ENCODE peak calls at places on chromosomes 16 and 17, in six cellular contexts. One of them, this sample, is unnamed.

GRCh38 chr16:67174706-67175231 is 4.4 kb downstream of the NOL3 start:
- DNase-seq in sciatic nerve: no peak
- DNase-seq in caudate nucleus: no peak
- DNase-seq in HCEC 1CT: no peak
- DNase-seq in H7: peak
- DNase-seq in stomach: no peak
- DNase-seq in this sample: no peak

GRCh38 chr17:77959216-77959925 is 868 bp downstream of the TNRC6C start:
- DNase-seq in stomach: peak
- DNase-seq in H7: peak
- DNase-seq in HCEC 1CT: no peak
- DNase-seq in sciatic nerve: no peak
- DNase-seq in caudate nucleus: no peak
- DNase-seq in this sample: no peak

GRCh38 chr17:47850692-47851573 is at the start of gene SP6:
- DNase-seq in HCEC 1CT: peak
- DNase-seq in caudate nucleus: no peak
- DNase-seq in stomach: peak
- DNase-seq in sciatic nerve: no peak
- DNase-seq in H7: peak
- DNase-seq in this sample: no peak

GRCh38 chr17:36610472-36610871 is 9.1 kb downstream of the MRM1 start:
- DNase-seq in stomach: no peak
- DNase-seq in H7: no peak
- DNase-seq in caudate nucleus: no peak
- DNase-seq in HCEC 1CT: peak
- DNase-seq in sciatic nerve: no peak
- DNase-seq in this sample: no peak

GRCh38 chr17:61464121-61464905 is 12.1 kb downstream of the TBX4 start:
- DNase-seq in caudate nucleus: no peak
- DNase-seq in stomach: no peak
- DNase-seq in H7: no peak
- DNase-seq in sciatic nerve: peak
- DNase-seq in HCEC 1CT: no peak
- DNase-seq in this sample: no peak

GRCh38 chr16:87127061-87127765 is 190.0 kb downstream of the C16orf95 start:
- DNase-seq in sciatic nerve: peak
- DNase-seq in stomach: no peak
- DNase-seq in H7: peak
- DNase-seq in HCEC 1CT: no peak
- DNase-seq in caudate nucleus: no peak
- DNase-seq in this sample: no peak

GRCh38 chr16:69935278-69935711 is 15.8 kb upstream of the CLEC18A start:
- DNase-seq in caudate nucleus: no peak
- DNase-seq in stomach: no peak
- DNase-seq in HCEC 1CT: no peak
- DNase-seq in H7: no peak
- DNase-seq in sciatic nerve: peak
- DNase-seq in this sample: no peak

GRCh38 chr17:7307686-7308624 is 527 bp downstream of the EIF5A start:
- DNase-seq in caudate nucleus: no peak
- DNase-seq in stomach: peak
- DNase-seq in H7: peak
- DNase-seq in HCEC 1CT: peak
- DNase-seq in sciatic nerve: peak
- DNase-seq in this sample: no peak

GRCh38 chr16:1275791-1276579 is 20.1 kb downstream of the TPSD1 start:
- DNase-seq in H7: peak
- DNase-seq in sciatic nerve: no peak
- DNase-seq in caudate nucleus: no peak
- DNase-seq in stomach: no peak
- DNase-seq in HCEC 1CT: no peak
- DNase-seq in this sample: no peak

GRCh38 chr16:50416388-50416787 is 47.6 kb upstream of the BRD7 start:
- DNase-seq in stomach: no peak
- DNase-seq in sciatic nerve: no peak
- DNase-seq in H7: no peak
- DNase-seq in HCEC 1CT: no peak
- DNase-seq in caudate nucleus: no peak
- DNase-seq in this sample: no peak

GRCh38 chr16:85296859-85297698 is 184.8 kb upstream of the CIBAR2 start:
- DNase-seq in H7: peak
- DNase-seq in HCEC 1CT: no peak
- DNase-seq in sciatic nerve: no peak
- DNase-seq in stomach: peak
- DNase-seq in caudate nucleus: no peak
- DNase-seq in this sample: peak

GRCh38 chr17:34714475-34715410 is 135.4 kb downstream of the TMEM132E start:
- DNase-seq in sciatic nerve: no peak
- DNase-seq in stomach: no peak
- DNase-seq in H7: no peak
- DNase-seq in caudate nucleus: no peak
- DNase-seq in HCEC 1CT: no peak
- DNase-seq in this sample: no peak

GRCh38 chr16:17529982-17530760 is 59.4 kb upstream of the XYLT1 start:
- DNase-seq in sciatic nerve: no peak
- DNase-seq in stomach: no peak
- DNase-seq in H7: no peak
- DNase-seq in caudate nucleus: no peak
- DNase-seq in HCEC 1CT: no peak
- DNase-seq in this sample: no peak

GRCh38 chr16:85460252-85460982 is 152.7 kb upstream of the GSE1 start:
- DNase-seq in sciatic nerve: no peak
- DNase-seq in caudate nucleus: no peak
- DNase-seq in stomach: no peak
- DNase-seq in HCEC 1CT: no peak
- DNase-seq in H7: peak
- DNase-seq in this sample: no peak

GRCh38 chr17:10121971-10122707 is 76.3 kb downstream of the GAS7 start:
- DNase-seq in H7: peak
- DNase-seq in sciatic nerve: peak
- DNase-seq in HCEC 1CT: no peak
- DNase-seq in stomach: no peak
- DNase-seq in caudate nucleus: no peak
- DNase-seq in this sample: no peak

GRCh38 chr16:86117756-86118155 is 218.8 kb downstream of the IRF8 start:
- DNase-seq in stomach: no peak
- DNase-seq in sciatic nerve: no peak
- DNase-seq in caudate nucleus: no peak
- DNase-seq in HCEC 1CT: no peak
- DNase-seq in H7: peak
- DNase-seq in this sample: no peak

GRCh38 chr17:48647103-48647963 is 21.2 kb upstream of the HOXB9 start:
- DNase-seq in H7: peak
- DNase-seq in HCEC 1CT: no peak
- DNase-seq in caudate nucleus: no peak
- DNase-seq in sciatic nerve: no peak
- DNase-seq in stomach: no peak
- DNase-seq in this sample: no peak

GRCh38 chr17:73622381-73622780 is 21.9 kb downstream of the SDK2 start:
- DNase-seq in stomach: no peak
- DNase-seq in caudate nucleus: no peak
- DNase-seq in sciatic nerve: no peak
- DNase-seq in HCEC 1CT: no peak
- DNase-seq in H7: no peak
- DNase-seq in this sample: no peak

GRCh38 chr16:56932588-56933265 is 785 bp downstream of the HERPUD1 start:
- DNase-seq in stomach: peak
- DNase-seq in caudate nucleus: peak
- DNase-seq in HCEC 1CT: peak
- DNase-seq in H7: peak
- DNase-seq in sciatic nerve: peak
- DNase-seq in this sample: peak

GRCh38 chr17:51079049-51079448 is 41.6 kb downstream of the SPAG9 start:
- DNase-seq in HCEC 1CT: peak
- DNase-seq in stomach: no peak
- DNase-seq in caudate nucleus: no peak
- DNase-seq in sciatic nerve: no peak
- DNase-seq in H7: no peak
- DNase-seq in this sample: no peak

GRCh38 chr16:57802635-57803412 is 533 bp upstream of the KIFC3 start:
- DNase-seq in stomach: peak
- DNase-seq in HCEC 1CT: peak
- DNase-seq in sciatic nerve: no peak
- DNase-seq in H7: peak
- DNase-seq in caudate nucleus: peak
- DNase-seq in this sample: peak

GRCh38 chr16:88691924-88692560 is 5.7 kb upstream of the SNAI3 start:
- DNase-seq in stomach: no peak
- DNase-seq in sciatic nerve: no peak
- DNase-seq in caudate nucleus: no peak
- DNase-seq in H7: no peak
- DNase-seq in HCEC 1CT: no peak
- DNase-seq in this sample: peak

GRCh38 chr16:866252-866651 is 65.7 kb upstream of the GNG13 start:
- DNase-seq in sciatic nerve: no peak
- DNase-seq in stomach: no peak
- DNase-seq in H7: no peak
- DNase-seq in caudate nucleus: no peak
- DNase-seq in HCEC 1CT: no peak
- DNase-seq in this sample: no peak

GRCh38 chr17:81442791-81443190 is 47.5 kb downstream of the BAHCC1 start:
- DNase-seq in stomach: no peak
- DNase-seq in HCEC 1CT: no peak
- DNase-seq in caudate nucleus: no peak
- DNase-seq in sciatic nerve: no peak
- DNase-seq in H7: no peak
- DNase-seq in this sample: no peak

GRCh38 chr16:51141541-51141940 is 9.5 kb downstream of the SALL1 start:
- DNase-seq in HCEC 1CT: no peak
- DNase-seq in sciatic nerve: no peak
- DNase-seq in caudate nucleus: no peak
- DNase-seq in stomach: no peak
- DNase-seq in H7: no peak
- DNase-seq in this sample: no peak

GRCh38 chr16:9970796-9971195 is 211.4 kb downstream of the GRIN2A start:
- DNase-seq in stomach: no peak
- DNase-seq in caudate nucleus: no peak
- DNase-seq in HCEC 1CT: no peak
- DNase-seq in sciatic nerve: no peak
- DNase-seq in H7: no peak
- DNase-seq in this sample: no peak

GRCh38 chr16:50201784-50202183 is 48.7 kb downstream of the TENT4B start:
- DNase-seq in caudate nucleus: no peak
- DNase-seq in sciatic nerve: no peak
- DNase-seq in stomach: no peak
- DNase-seq in H7: no peak
- DNase-seq in HCEC 1CT: no peak
- DNase-seq in this sample: no peak

GRCh38 chr16:1043831-1044514 is 28.6 kb upstream of the SSTR5 start:
- DNase-seq in caudate nucleus: no peak
- DNase-seq in H7: no peak
- DNase-seq in HCEC 1CT: no peak
- DNase-seq in stomach: no peak
- DNase-seq in sciatic nerve: no peak
- DNase-seq in this sample: no peak

GRCh38 chr17:40554646-40555295 is 10.5 kb downstream of the CCR7 start:
- DNase-seq in caudate nucleus: no peak
- DNase-seq in sciatic nerve: peak
- DNase-seq in H7: peak
- DNase-seq in HCEC 1CT: no peak
- DNase-seq in stomach: peak
- DNase-seq in this sample: no peak

GRCh38 chr16:53809088-53809951 is 105.4 kb downstream of the FTO start:
- DNase-seq in H7: no peak
- DNase-seq in caudate nucleus: no peak
- DNase-seq in sciatic nerve: no peak
- DNase-seq in stomach: no peak
- DNase-seq in HCEC 1CT: peak
- DNase-seq in this sample: no peak

GRCh38 chr16:5065813-5066212 is at the start of gene C16orf89:
- DNase-seq in sciatic nerve: peak
- DNase-seq in stomach: peak
- DNase-seq in HCEC 1CT: no peak
- DNase-seq in caudate nucleus: peak
- DNase-seq in H7: no peak
- DNase-seq in this sample: peak

GRCh38 chr17:77382966-77383612 is 242.3 kb downstream of the SEC14L1 start:
- DNase-seq in HCEC 1CT: peak
- DNase-seq in sciatic nerve: no peak
- DNase-seq in stomach: no peak
- DNase-seq in H7: peak
- DNase-seq in caudate nucleus: no peak
- DNase-seq in this sample: no peak

GRCh38 chr16:70250748-70251650 is 741 bp downstream of the EXOSC6 start:
- DNase-seq in stomach: peak
- DNase-seq in caudate nucleus: no peak
- DNase-seq in sciatic nerve: no peak
- DNase-seq in H7: peak
- DNase-seq in HCEC 1CT: peak
- DNase-seq in this sample: no peak

GRCh38 chr17:7634384-7634783 is 4.4 kb downstream of the SHBG start:
- DNase-seq in stomach: no peak
- DNase-seq in sciatic nerve: peak
- DNase-seq in caudate nucleus: no peak
- DNase-seq in H7: peak
- DNase-seq in HCEC 1CT: peak
- DNase-seq in this sample: peak

GRCh38 chr16:84742561-84743200 is 42.9 kb downstream of the USP10 start:
- DNase-seq in sciatic nerve: no peak
- DNase-seq in HCEC 1CT: no peak
- DNase-seq in H7: no peak
- DNase-seq in caudate nucleus: no peak
- DNase-seq in stomach: no peak
- DNase-seq in this sample: no peak

GRCh38 chr16:84532299-84532724 is 27.9 kb upstream of the MEAK7 start:
- DNase-seq in caudate nucleus: no peak
- DNase-seq in stomach: no peak
- DNase-seq in H7: peak
- DNase-seq in HCEC 1CT: peak
- DNase-seq in sciatic nerve: peak
- DNase-seq in this sample: no peak

GRCh38 chr16:68646948-68647659 is 2.0 kb downstream of the CDH3 start:
- DNase-seq in H7: peak
- DNase-seq in HCEC 1CT: no peak
- DNase-seq in sciatic nerve: no peak
- DNase-seq in stomach: no peak
- DNase-seq in caudate nucleus: no peak
- DNase-seq in this sample: no peak

This sample was measured in C1 segment of cervical spinal cord.